ENCODE peak calls at places on chromosomes 2 and 18, in eight cellular contexts. X is foreskin fibroblast; W is psoas muscle; O is endothelial cell; U is upper lobe of right lung; S is HCT116; I is HL-60; Z is activated CD8-positive, alpha-beta T cell treated with anti-CD3 and anti-CD28 coated beads for 36 hours. J is an unnamed sample.

GRCh38 chr2:54673501-54673998 is 49.9 kb upstream of the EML6 start:
- DNase-seq in U (peak; percentile 87), W (peak; percentile 84), X (no peak), O (peak; percentile 66), S (no peak), Z (peak; percentile 82), I (no peak), J (peak; percentile 36)

GRCh38 chr2:75896779-75897366 is 186.2 kb upstream of the GCFC2 start:
- DNase-seq in X (no peak), O (peak; percentile 45), U (no peak), I (peak; percentile 50), W (no peak), Z (peak; percentile 7), S (no peak), J (peak; percentile 59)

GRCh38 chr2:2746731-2747130 is 415.7 kb upstream of the MYT1L start:
- DNase-seq in W (no peak), S (no peak), O (no peak), I (no peak), U (no peak), Z (no peak), X (no peak), J (no peak)

GRCh38 chr2:133837441-133838090 is 269.3 kb upstream of the NCKAP5 start:
- DNase-seq in O (no peak), S (no peak), I (no peak), U (no peak), W (no peak), Z (no peak), X (peak; percentile 65), J (no peak)

GRCh38 chr18:51624311-51624710 is 426.8 kb upstream of the MEX3C start:
- DNase-seq in S (no peak), X (no peak), I (no peak), U (no peak), W (no peak), O (no peak), Z (no peak), J (no peak)

GRCh38 chr2:128374711-128375413 is 56.2 kb upstream of the HS6ST1 start:
- DNase-seq in S (no peak), W (no peak), I (no peak), U (peak; percentile 64), Z (no peak), O (no peak), X (peak; percentile 21), J (no peak)

GRCh38 chr2:142983174-142983573 is 105.7 kb downstream of the KYNU start:
- DNase-seq in S (no peak), Z (no peak), U (no peak), W (no peak), O (no peak), I (no peak), X (no peak), J (no peak)

GRCh38 chr18:36374262-36374661 is 76.7 kb downstream of the FHOD3 start:
- DNase-seq in W (no peak), U (no peak), X (no peak), O (no peak), Z (no peak), S (no peak), I (no peak), J (no peak)

GRCh38 chr2:47072018-47072691 is 83.0 kb downstream of the STPG4 start:
- DNase-seq in I (no peak), U (peak; percentile 85), Z (no peak), O (no peak), W (peak; percentile 88), X (peak; percentile 82), S (no peak), J (no peak)

GRCh38 chr2:1310866-1311265 is 102.4 kb upstream of the TPO start:
- DNase-seq in X (no peak), W (no peak), S (no peak), U (no peak), O (no peak), I (no peak), Z (no peak), J (no peak)

GRCh38 chr2:239158641-239159475 is 242.0 kb downstream of the HDAC4 start:
- DNase-seq in Z (no peak), I (no peak), W (peak; percentile 20), X (no peak), S (no peak), O (no peak), U (peak; percentile 48), J (no peak)

GRCh38 chr2:24084386-24085375 is at the start of gene TP53I3:
- DNase-seq in S (peak; percentile 74), X (peak; percentile 87), I (peak; percentile 71), Z (peak; percentile 85), W (peak; percentile 90), U (peak; percentile 95), O (peak; percentile 99), J (peak; percentile 88)

GRCh38 chr2:121471571-121472464 is 58.9 kb upstream of the RNU4ATAC start:
- DNase-seq in U (no peak), S (no peak), O (no peak), Z (no peak), X (no peak), I (no peak), W (no peak), J (no peak)

DNA sequence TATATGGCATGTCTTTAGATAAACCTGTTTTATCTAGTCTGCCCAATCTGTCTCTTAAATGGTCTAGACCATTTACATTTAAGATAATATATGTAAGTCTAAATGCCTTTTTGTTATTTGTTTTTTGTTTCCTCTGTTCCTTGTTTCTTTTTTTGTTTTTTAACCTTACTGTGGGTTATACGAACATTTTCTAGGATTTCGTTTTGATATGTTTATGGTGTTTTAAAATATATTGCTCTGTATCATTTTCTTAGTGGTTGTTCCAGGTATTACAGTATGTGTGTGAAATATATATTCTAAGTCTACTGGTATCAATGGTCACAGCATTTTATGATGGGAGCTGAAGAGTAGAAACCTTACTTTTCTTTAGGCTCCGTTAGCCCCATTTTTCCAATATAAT is 13.4 kb downstream of the BCL2L11 start:
- DNase-seq in Z (no peak), U (no peak), O (no peak), S (no peak), W (no peak), I (no peak), X (no peak), J (no peak)
- TF ChIP-seq CTCF in Z (peak; percentile 49), U (no peak), O (peak; percentile 65), S (peak; percentile 52), W (peak; percentile 20), I (no peak), X (no peak), J (no peak)

GRCh38 chr2:95381212-95382127 is 21.0 kb upstream of the FAHD2A start:
- DNase-seq in I (no peak), W (no peak), X (no peak), U (peak; percentile 23), O (no peak), S (no peak), Z (no peak), J (no peak)

GRCh38 chr2:95380731-95381130 is 21.8 kb upstream of the FAHD2A start:
- DNase-seq in U (no peak), X (no peak), I (no peak), Z (no peak), W (no peak), O (no peak), S (no peak), J (no peak)

GRCh38 chr2:95377724-95378123 is 24.8 kb upstream of the FAHD2A start:
- DNase-seq in S (no peak), W (no peak), O (no peak), X (no peak), I (no peak), Z (no peak), U (peak; percentile 10), J (no peak)

GRCh38 chr2:95380280-95380679 is 22.2 kb upstream of the FAHD2A start:
- DNase-seq in Z (no peak), S (no peak), W (no peak), O (no peak), X (no peak), U (peak; percentile 35), I (no peak), J (no peak)

GRCh38 chr2:95379616-95379925 is 22.9 kb upstream of the FAHD2A start:
- DNase-seq in X (no peak), O (peak; percentile 29), W (no peak), I (no peak), Z (peak; percentile 46), U (no peak), S (no peak), J (no peak)
- TF ChIP-seq CTCF in X (peak; percentile 5), O (no peak), W (no peak), I (no peak), Z (no peak), U (peak; percentile 10), S (peak; percentile 37), J (peak; percentile 20)

GRCh38 chr18:434410-434809 is 66.1 kb downstream of the COLEC12 start:
- DNase-seq in W (no peak), O (no peak), I (peak; percentile 61), X (no peak), Z (no peak), U (no peak), S (no peak), J (no peak)

GRCh38 chr18:435940-436339 is 64.6 kb downstream of the COLEC12 start:
- DNase-seq in Z (no peak), O (no peak), X (no peak), I (no peak), S (no peak), U (no peak), W (no peak), J (no peak)

GRCh38 chr18:433297-433696 is 67.2 kb downstream of the COLEC12 start:
- DNase-seq in Z (no peak), S (no peak), U (no peak), X (no peak), W (no peak), O (no peak), I (no peak), J (no peak)

GRCh38 chr18:429030-429429 is 71.5 kb downstream of the COLEC12 start:
- DNase-seq in U (no peak), Z (no peak), O (no peak), X (no peak), I (no peak), W (no peak), S (no peak), J (no peak)

GRCh38 chr18:433960-434359 is 66.5 kb downstream of the COLEC12 start:
- DNase-seq in X (no peak), U (no peak), I (no peak), Z (no peak), W (no peak), O (no peak), S (no peak), J (no peak)
- TF ChIP-seq CTCF in X (no peak), U (no peak), I (no peak), Z (no peak), W (no peak), O (no peak), S (no peak), J (no peak)

DNA sequence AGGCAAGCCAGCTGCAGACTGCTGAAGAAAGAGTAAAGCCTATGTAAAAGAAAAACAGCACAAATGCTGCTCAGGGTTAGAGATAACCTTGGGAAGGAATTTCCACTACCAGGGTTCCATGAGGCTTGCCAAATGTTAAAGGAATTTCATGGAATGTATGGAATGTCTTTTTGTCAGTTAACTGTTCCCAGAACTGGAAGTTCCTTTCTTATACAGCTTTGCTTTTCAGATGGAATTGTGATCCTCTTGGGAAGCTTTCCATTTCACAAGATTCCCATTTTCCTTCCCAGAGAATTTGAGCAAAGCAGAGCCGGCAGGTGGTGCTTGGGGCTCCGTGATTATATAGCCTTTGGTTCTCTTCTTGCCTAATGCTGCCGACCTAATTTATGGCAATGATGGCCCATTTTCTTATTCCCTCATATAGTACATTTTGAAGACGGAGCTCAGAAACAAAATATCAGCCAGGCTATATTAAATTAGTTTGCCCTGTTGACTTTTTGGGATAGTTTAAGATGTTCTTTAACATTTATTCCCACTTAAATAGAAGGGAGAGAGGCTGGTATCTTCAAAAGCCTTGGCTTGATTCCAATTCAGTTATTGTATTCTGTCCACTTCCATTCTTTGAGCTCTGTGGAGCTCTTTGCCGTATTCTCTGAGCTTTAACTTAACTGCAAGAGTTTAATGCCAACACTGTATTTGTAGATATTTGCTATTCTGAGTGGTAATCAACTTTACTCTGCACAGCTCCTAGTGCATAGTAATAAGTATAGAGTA is 162.3 kb downstream of the PHLPP1 start:
- DNase-seq in O (no peak), Z (no peak), I (no peak), U (no peak), W (no peak), X (peak; percentile 35), S (no peak), J (no peak)
- TF ChIP-seq CTCF in O (no peak), Z (no peak), I (no peak), U (no peak), W (no peak), X (no peak), S (no peak), J (no peak)

J was measured in GM13977.